ENCODE peak calls at places on chromosomes 6 and 20, in seven cellular contexts. One of them, this sample, is unnamed.

GRCh38 chr6:168582581-168582981 is 141.6 kb downstream of the SMOC2 start:
- DNase-seq in neural crest cell: no peak
- DNase-seq in ovary: no peak
- DNase-seq in right atrium auricular region: no peak
- DNase-seq in nephron progenitor cell: no peak
- DNase-seq in uterus: no peak
- DNase-seq in CD4-positive, alpha-beta T cell: no peak
- DNase-seq in this sample: no peak

GRCh38 chr20:47821481-47822100 is 36.3 kb upstream of the SULF2 start:
- DNase-seq in neural crest cell: no peak
- DNase-seq in ovary: no peak
- DNase-seq in right atrium auricular region: no peak
- DNase-seq in nephron progenitor cell: no peak
- DNase-seq in uterus: no peak
- DNase-seq in CD4-positive, alpha-beta T cell: no peak
- DNase-seq in this sample: no peak

GRCh38 chr6:44309092-44309491 is 4.1 kb downstream of the AARS2 start:
- DNase-seq in neural crest cell: no peak
- DNase-seq in ovary: no peak
- DNase-seq in right atrium auricular region: no peak
- DNase-seq in nephron progenitor cell: no peak
- DNase-seq in uterus: no peak
- DNase-seq in CD4-positive, alpha-beta T cell: no peak
- DNase-seq in this sample: no peak

GRCh38 chr6:82995066-82995465 is 70.6 kb downstream of the UBE3D start:
- DNase-seq in neural crest cell: no peak
- DNase-seq in ovary: no peak
- DNase-seq in right atrium auricular region: no peak
- DNase-seq in nephron progenitor cell: no peak
- DNase-seq in uterus: no peak
- DNase-seq in CD4-positive, alpha-beta T cell: no peak
- DNase-seq in this sample: no peak

GRCh38 chr6:39086294-39086693 is 28.7 kb downstream of the SAYSD1 start:
- DNase-seq in neural crest cell: no peak
- DNase-seq in ovary: no peak
- DNase-seq in right atrium auricular region: no peak
- DNase-seq in nephron progenitor cell: no peak
- DNase-seq in uterus: no peak
- DNase-seq in CD4-positive, alpha-beta T cell: no peak
- DNase-seq in this sample: no peak

GRCh38 chr20:19257201-19257600 is 44.8 kb downstream of the SLC24A3 start:
- DNase-seq in neural crest cell: no peak
- DNase-seq in ovary: no peak
- DNase-seq in right atrium auricular region: no peak
- DNase-seq in nephron progenitor cell: no peak
- DNase-seq in uterus: no peak
- DNase-seq in CD4-positive, alpha-beta T cell: no peak
- DNase-seq in this sample: no peak

GRCh38 chr20:40532103-40532502 is 156.9 kb downstream of the MAFB start:
- DNase-seq in neural crest cell: no peak
- DNase-seq in ovary: no peak
- DNase-seq in right atrium auricular region: no peak
- DNase-seq in nephron progenitor cell: peak; percentile 10
- DNase-seq in uterus: no peak
- DNase-seq in CD4-positive, alpha-beta T cell: no peak
- DNase-seq in this sample: no peak

GRCh38 chr6:112289039-112289566 is 34.7 kb upstream of the LAMA4 start:
- DNase-seq in neural crest cell: no peak
- DNase-seq in ovary: peak; percentile 76
- DNase-seq in right atrium auricular region: peak; percentile 84
- DNase-seq in nephron progenitor cell: no peak
- DNase-seq in uterus: peak; percentile 87
- DNase-seq in CD4-positive, alpha-beta T cell: no peak
- DNase-seq in this sample: no peak

GRCh38 chr6:117976030-117976651 is 69.1 kb downstream of the SLC35F1 start:
- DNase-seq in neural crest cell: peak; percentile 29
- DNase-seq in ovary: no peak
- DNase-seq in right atrium auricular region: no peak
- DNase-seq in nephron progenitor cell: peak; percentile 12
- DNase-seq in uterus: no peak
- DNase-seq in CD4-positive, alpha-beta T cell: no peak
- DNase-seq in this sample: no peak

GRCh38 chr6:43150051-43150751 is 20.9 kb upstream of the SRF start:
- DNase-seq in neural crest cell: no peak
- DNase-seq in ovary: no peak
- DNase-seq in right atrium auricular region: no peak
- DNase-seq in nephron progenitor cell: no peak
- DNase-seq in uterus: no peak
- DNase-seq in CD4-positive, alpha-beta T cell: no peak
- DNase-seq in this sample: no peak

GRCh38 chr6:168061269-168062210 is 17.5 kb downstream of the FRMD1 start:
- DNase-seq in neural crest cell: no peak
- DNase-seq in ovary: no peak
- DNase-seq in right atrium auricular region: no peak
- DNase-seq in nephron progenitor cell: no peak
- DNase-seq in uterus: no peak
- DNase-seq in CD4-positive, alpha-beta T cell: no peak
- DNase-seq in this sample: no peak

GRCh38 chr6:158340252-158340651 is 28.0 kb downstream of the TULP4 start:
- DNase-seq in neural crest cell: no peak
- DNase-seq in ovary: no peak
- DNase-seq in right atrium auricular region: no peak
- DNase-seq in nephron progenitor cell: no peak
- DNase-seq in uterus: no peak
- DNase-seq in CD4-positive, alpha-beta T cell: no peak
- DNase-seq in this sample: no peak

GRCh38 chr6:12150812-12151432 is 138.8 kb downstream of the HIVEP1 start:
- DNase-seq in neural crest cell: no peak
- DNase-seq in ovary: no peak
- DNase-seq in right atrium auricular region: no peak
- DNase-seq in nephron progenitor cell: peak; percentile 46
- DNase-seq in uterus: no peak
- DNase-seq in CD4-positive, alpha-beta T cell: peak; percentile 26
- DNase-seq in this sample: no peak

GRCh38 chr20:33838035-33838864 is 27.1 kb downstream of the CHMP4B start:
- DNase-seq in neural crest cell: no peak
- DNase-seq in ovary: no peak
- DNase-seq in right atrium auricular region: no peak
- DNase-seq in nephron progenitor cell: no peak
- DNase-seq in uterus: no peak
- DNase-seq in CD4-positive, alpha-beta T cell: no peak
- DNase-seq in this sample: no peak

GRCh38 chr6:13194852-13195251 is 133.5 kb downstream of the TBC1D7 start:
- DNase-seq in neural crest cell: peak; percentile 14
- DNase-seq in ovary: peak; percentile 19
- DNase-seq in right atrium auricular region: no peak
- DNase-seq in nephron progenitor cell: peak; percentile 32
- DNase-seq in uterus: no peak
- DNase-seq in CD4-positive, alpha-beta T cell: no peak
- DNase-seq in this sample: peak; percentile 16

GRCh38 chr6:104789770-104790190 is 69.9 kb downstream of the HACE1 start:
- DNase-seq in neural crest cell: no peak
- DNase-seq in ovary: no peak
- DNase-seq in right atrium auricular region: no peak
- DNase-seq in nephron progenitor cell: no peak
- DNase-seq in uterus: no peak
- DNase-seq in CD4-positive, alpha-beta T cell: no peak
- DNase-seq in this sample: no peak

GRCh38 chr20:15248618-15249395 is 911.4 kb upstream of the FLRT3 start:
- DNase-seq in neural crest cell: no peak
- DNase-seq in ovary: no peak
- DNase-seq in right atrium auricular region: no peak
- DNase-seq in nephron progenitor cell: no peak
- DNase-seq in uterus: no peak
- DNase-seq in CD4-positive, alpha-beta T cell: no peak
- DNase-seq in this sample: no peak

GRCh38 chr6:11975353-11975977 is 36.6 kb upstream of the HIVEP1 start:
- DNase-seq in neural crest cell: no peak
- DNase-seq in ovary: no peak
- DNase-seq in right atrium auricular region: no peak
- DNase-seq in nephron progenitor cell: no peak
- DNase-seq in uterus: no peak
- DNase-seq in CD4-positive, alpha-beta T cell: no peak
- DNase-seq in this sample: no peak

GRCh38 chr6:147924598-147924997 is 416.1 kb downstream of the SAMD5 start:
- DNase-seq in neural crest cell: no peak
- DNase-seq in ovary: no peak
- DNase-seq in right atrium auricular region: no peak
- DNase-seq in nephron progenitor cell: no peak
- DNase-seq in uterus: no peak
- DNase-seq in CD4-positive, alpha-beta T cell: no peak
- DNase-seq in this sample: no peak

GRCh38 chr6:106027316-106027715 is 58.8 kb upstream of the PRDM1 start:
- DNase-seq in neural crest cell: no peak
- DNase-seq in ovary: no peak
- DNase-seq in right atrium auricular region: no peak
- DNase-seq in nephron progenitor cell: peak; percentile 23
- DNase-seq in uterus: no peak
- DNase-seq in CD4-positive, alpha-beta T cell: no peak
- DNase-seq in this sample: no peak

GRCh38 chr6:14316911-14317535 is 199.5 kb downstream of the CD83 start:
- DNase-seq in neural crest cell: no peak
- DNase-seq in ovary: no peak
- DNase-seq in right atrium auricular region: no peak
- DNase-seq in nephron progenitor cell: peak; percentile 52
- DNase-seq in uterus: no peak
- DNase-seq in CD4-positive, alpha-beta T cell: no peak
- DNase-seq in this sample: no peak

GRCh38 chr20:24109537-24109936 is 121.0 kb upstream of the GGTLC1 start:
- DNase-seq in neural crest cell: no peak
- DNase-seq in ovary: no peak
- DNase-seq in right atrium auricular region: no peak
- DNase-seq in nephron progenitor cell: no peak
- DNase-seq in uterus: no peak
- DNase-seq in CD4-positive, alpha-beta T cell: no peak
- DNase-seq in this sample: no peak

GRCh38 chr6:145761584-145761983 is 26.3 kb upstream of the EPM2A start:
- DNase-seq in neural crest cell: no peak
- DNase-seq in ovary: no peak
- DNase-seq in right atrium auricular region: no peak
- DNase-seq in nephron progenitor cell: no peak
- DNase-seq in uterus: no peak
- DNase-seq in CD4-positive, alpha-beta T cell: no peak
- DNase-seq in this sample: no peak
- TF ChIP-seq CTCF in neural crest cell: no peak
- TF ChIP-seq CTCF in ovary: no peak
- TF ChIP-seq CTCF in right atrium auricular region: no peak
- TF ChIP-seq CTCF in nephron progenitor cell: no peak
- TF ChIP-seq CTCF in uterus: no peak
- TF ChIP-seq CTCF in CD4-positive, alpha-beta T cell: no peak
- TF ChIP-seq CTCF in this sample: no peak

DNA sequence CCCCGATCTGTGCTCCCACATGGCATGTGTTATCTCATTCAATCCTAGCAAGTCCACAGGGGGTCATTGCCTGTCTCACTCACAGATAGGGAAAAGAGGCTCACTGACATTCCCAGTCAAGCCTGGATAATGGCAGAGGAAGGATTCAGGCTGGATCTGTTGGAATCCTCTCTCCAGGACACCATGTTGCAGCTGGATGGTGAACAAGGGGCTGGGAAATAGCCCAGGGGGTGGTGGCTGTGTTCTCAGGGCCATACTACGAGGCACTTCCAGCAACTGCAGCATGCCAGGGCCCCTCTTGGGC is 5.0 kb upstream of the SPDEF start:
- DNase-seq in neural crest cell: no peak
- DNase-seq in ovary: no peak
- DNase-seq in right atrium auricular region: no peak
- DNase-seq in nephron progenitor cell: no peak
- DNase-seq in uterus: no peak
- DNase-seq in CD4-positive, alpha-beta T cell: no peak
- DNase-seq in this sample: no peak
- TF ChIP-seq CTCF in neural crest cell: no peak
- TF ChIP-seq CTCF in ovary: no peak
- TF ChIP-seq CTCF in right atrium auricular region: no peak
- TF ChIP-seq CTCF in nephron progenitor cell: no peak
- TF ChIP-seq CTCF in uterus: no peak
- TF ChIP-seq CTCF in CD4-positive, alpha-beta T cell: no peak
- TF ChIP-seq CTCF in this sample: no peak

DNA sequence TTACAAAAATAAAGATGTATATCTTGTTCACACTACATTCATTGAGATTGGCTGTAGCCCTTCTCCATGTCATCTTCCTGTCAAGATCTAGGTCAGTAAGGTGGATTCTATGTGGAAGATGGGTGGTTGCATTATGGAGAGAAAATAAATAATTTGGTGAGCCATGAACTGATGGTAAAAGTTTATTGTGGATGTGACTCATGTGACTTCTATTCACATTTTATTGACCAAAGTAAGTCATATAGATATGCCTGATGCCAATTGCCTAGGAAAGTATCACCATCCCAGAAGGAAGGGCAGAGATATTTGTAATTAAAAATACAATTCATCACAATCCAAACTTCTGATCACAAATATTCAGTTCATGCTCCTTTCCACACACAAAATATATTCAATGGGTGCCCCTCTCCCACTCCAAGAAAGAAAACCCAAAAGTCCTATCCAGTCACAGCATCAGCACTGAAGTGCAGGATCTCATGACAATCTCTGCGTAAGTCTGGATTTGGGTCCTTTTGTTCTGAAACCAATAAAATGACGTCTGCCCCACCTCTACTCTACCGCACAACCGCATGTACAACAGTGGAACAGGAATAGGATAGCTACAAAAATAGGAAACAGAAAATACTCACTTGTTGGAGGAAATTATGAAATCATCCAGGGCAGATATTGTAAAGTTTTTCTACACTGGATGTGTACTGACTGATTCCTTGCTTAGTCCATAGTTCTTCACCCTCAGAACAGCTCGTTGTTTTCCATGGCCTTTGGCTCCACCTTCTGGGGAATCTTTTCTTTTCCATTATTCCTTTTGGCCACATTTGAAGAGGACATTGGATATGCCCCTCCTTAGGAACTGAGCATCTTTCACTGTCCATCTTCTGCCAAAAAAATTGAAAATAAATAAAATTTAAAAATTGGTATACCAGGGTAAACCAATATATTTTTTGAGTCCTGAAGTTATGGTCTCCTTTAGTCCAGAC is 16.1 kb upstream of the SLC17A3 start:
- DNase-seq in neural crest cell: peak; percentile 28
- DNase-seq in ovary: peak; percentile 29
- DNase-seq in right atrium auricular region: no peak
- DNase-seq in nephron progenitor cell: peak; percentile 34
- DNase-seq in uterus: no peak
- DNase-seq in CD4-positive, alpha-beta T cell: no peak
- DNase-seq in this sample: no peak
- TF ChIP-seq CTCF in neural crest cell: peak; percentile 71
- TF ChIP-seq CTCF in ovary: no peak
- TF ChIP-seq CTCF in right atrium auricular region: peak; percentile 10
- TF ChIP-seq CTCF in nephron progenitor cell: peak; percentile 51
- TF ChIP-seq CTCF in uterus: peak; percentile 40
- TF ChIP-seq CTCF in CD4-positive, alpha-beta T cell: peak; percentile 39
- TF ChIP-seq CTCF in this sample: peak; percentile 56

DNA sequence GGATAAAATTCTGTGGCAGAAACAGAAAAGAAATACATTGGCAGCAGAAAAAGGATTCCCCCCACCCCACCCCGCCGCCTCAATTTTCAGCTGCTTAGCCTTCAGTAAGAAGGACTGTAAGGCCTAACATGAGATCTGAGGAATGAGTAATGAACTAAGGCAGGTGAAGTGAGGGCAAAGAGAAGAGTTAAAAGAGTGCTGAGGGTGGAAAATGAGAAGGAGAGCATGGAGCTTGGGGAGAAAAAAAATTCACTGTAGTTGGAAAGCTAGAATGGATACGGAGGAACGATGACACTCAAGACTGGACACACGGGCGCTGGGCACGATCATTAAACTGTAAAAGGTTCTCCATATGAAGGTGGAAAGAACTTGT is 14.6 kb downstream of the POM121L2 start:
- DNase-seq in neural crest cell: no peak
- DNase-seq in ovary: no peak
- DNase-seq in right atrium auricular region: no peak
- DNase-seq in nephron progenitor cell: no peak
- DNase-seq in uterus: no peak
- DNase-seq in CD4-positive, alpha-beta T cell: no peak
- DNase-seq in this sample: no peak
- TF ChIP-seq CTCF in neural crest cell: no peak
- TF ChIP-seq CTCF in ovary: no peak
- TF ChIP-seq CTCF in right atrium auricular region: no peak
- TF ChIP-seq CTCF in nephron progenitor cell: no peak
- TF ChIP-seq CTCF in uterus: no peak
- TF ChIP-seq CTCF in CD4-positive, alpha-beta T cell: no peak
- TF ChIP-seq CTCF in this sample: no peak